ENCODE peak calls at places on chromosome 15, in four cellular contexts. M is fibroblast of lung, H is trophoblast cell, P is GM23248. A is an unnamed sample.

GRCh38 chr15:51801391-51801835 is 28.0 kb upstream of the TMOD3 start:
- DNase-seq in M (peak; percentile 16), H (peak; percentile 71), P (peak; percentile 49), A (no peak)

GRCh38 chr15:70014860-70015490 is 82.7 kb downstream of the TLE3 start:
- DNase-seq in M (no peak), H (no peak), P (no peak), A (no peak)

GRCh38 chr15:29874977-29875376 is 52.7 kb upstream of the TJP1 start:
- DNase-seq in M (no peak), H (no peak), P (no peak), A (no peak)

GRCh38 chr15:61051570-61052031 is 177.5 kb downstream of the RORA start:
- DNase-seq in M (peak; percentile 68), H (peak; percentile 10), P (peak; percentile 85), A (peak; percentile 12)

GRCh38 chr15:70238917-70239316 is 141.2 kb upstream of the TLE3 start:
- DNase-seq in M (no peak), H (peak; percentile 76), P (no peak), A (no peak)

GRCh38 chr15:31078461-31078860 is 23.1 kb downstream of the TRPM1 start:
- DNase-seq in M (no peak), H (peak; percentile 9), P (no peak), A (no peak)

GRCh38 chr15:52350423-52350822 is 54.8 kb upstream of the MYO5C start:
- DNase-seq in M (no peak), H (no peak), P (no peak), A (no peak)

GRCh38 chr15:67992834-67993233 is 61.3 kb upstream of the PIAS1 start:
- DNase-seq in M (no peak), H (no peak), P (no peak), A (peak; percentile 54)

GRCh38 chr15:22978691-22979068 is 1.5 kb downstream of the CYFIP1 start:
- DNase-seq in M (no peak), H (no peak), P (no peak), A (no peak)

GRCh38 chr15:27660676-27661075 is 438.4 kb downstream of the OCA2 start:
- DNase-seq in M (no peak), H (no peak), P (peak; percentile 1), A (no peak)

GRCh38 chr15:70284438-70285214 is 186.9 kb upstream of the TLE3 start:
- DNase-seq in M (no peak), H (peak; percentile 26), P (no peak), A (no peak)

GRCh38 chr15:90950676-90951075 is 4.0 kb upstream of the RCCD1 start:
- DNase-seq in M (no peak), H (no peak), P (no peak), A (no peak)

GRCh38 chr15:99474981-99475753 is 90.6 kb upstream of the MEF2A start:
- DNase-seq in M (peak; percentile 88), H (no peak), P (no peak), A (no peak)

GRCh38 chr15:44654858-44655257 is 8.6 kb downstream of the SPG11 start:
- DNase-seq in M (peak; percentile 18), H (no peak), P (peak; percentile 75), A (no peak)

GRCh38 chr15:90358124-90359033 is 6.3 kb downstream of the ZNF774 start:
- DNase-seq in M (peak; percentile 34), H (peak; percentile 51), P (peak; percentile 86), A (peak; percentile 31)

GRCh38 chr15:69074011-69074842 is 59.7 kb downstream of the NOX5 start:
- DNase-seq in M (peak; percentile 65), H (peak; percentile 72), P (peak; percentile 67), A (peak; percentile 62)

GRCh38 chr15:92812271-92812670 is 87.9 kb upstream of the CHD2 start:
- DNase-seq in M (no peak), H (no peak), P (no peak), A (peak; percentile 34)
- H2AFZ ChIP-seq in M (no peak overlapping the region), H (no peak overlapping the region), P (no peak overlapping the region), A (peak overlapping the region; percentile 75)

GRCh38 chr15:77417642-77418041 is 2.3 kb downstream of the PEAK1 start:
- DNase-seq in M (peak; percentile 27), H (no peak), P (peak; percentile 46), A (no peak)
- H3K79me2 ChIP-seq in M (peaks cover 81% of the 10 kb centered on the region), H (peaks cover 19% of the 10 kb centered on the region), P (peaks cover 87% of the 10 kb centered on the region), A (peaks cover 78% of the 10 kb centered on the region)

DNA sequence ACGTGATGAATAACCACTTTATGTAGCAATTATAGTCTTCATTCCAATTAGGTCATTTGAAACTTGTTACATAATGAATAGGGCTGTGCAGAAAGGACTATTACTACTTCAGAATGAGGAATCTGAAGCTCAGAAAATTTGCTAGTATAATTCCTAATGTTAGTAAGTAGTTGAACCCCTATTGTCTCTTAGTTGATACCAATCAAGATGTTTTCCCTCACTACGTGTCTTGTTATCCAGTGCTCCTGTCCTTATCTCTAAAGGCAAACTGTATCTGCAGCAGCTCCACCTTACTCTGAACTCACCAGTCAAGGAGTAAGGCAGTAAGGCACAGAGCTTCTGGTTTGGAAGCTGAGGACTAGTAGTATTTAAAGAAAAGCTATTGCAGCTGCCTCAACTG is 32.0 kb downstream of the RAB11A start:
- DNase-seq in M (no peak), H (peak; percentile 93), P (no peak), A (no peak)
- H3K4me3 ChIP-seq in M (no peak overlapping the region), H (no peak overlapping the region), P (no peak overlapping the region), A (no peak overlapping the region)

GRCh38 chr15:25848769-25849430 is 14.2 kb downstream of the ATP10A start:
- DNase-seq in M (no peak), H (peak; percentile 30), P (no peak), A (no peak)

GRCh38 chr15:25849431-25849921 is 13.7 kb downstream of the ATP10A start:
- DNase-seq in M (peak; percentile 81), H (no peak), P (peak; percentile 94), A (no peak)

GRCh38 chr15:25852027-25852426 is 11.1 kb downstream of the ATP10A start:
- DNase-seq in M (no peak), H (no peak), P (no peak), A (no peak)

GRCh38 chr15:25848325-25848724 is 14.8 kb downstream of the ATP10A start:
- DNase-seq in M (no peak), H (no peak), P (no peak), A (no peak)

DNA sequence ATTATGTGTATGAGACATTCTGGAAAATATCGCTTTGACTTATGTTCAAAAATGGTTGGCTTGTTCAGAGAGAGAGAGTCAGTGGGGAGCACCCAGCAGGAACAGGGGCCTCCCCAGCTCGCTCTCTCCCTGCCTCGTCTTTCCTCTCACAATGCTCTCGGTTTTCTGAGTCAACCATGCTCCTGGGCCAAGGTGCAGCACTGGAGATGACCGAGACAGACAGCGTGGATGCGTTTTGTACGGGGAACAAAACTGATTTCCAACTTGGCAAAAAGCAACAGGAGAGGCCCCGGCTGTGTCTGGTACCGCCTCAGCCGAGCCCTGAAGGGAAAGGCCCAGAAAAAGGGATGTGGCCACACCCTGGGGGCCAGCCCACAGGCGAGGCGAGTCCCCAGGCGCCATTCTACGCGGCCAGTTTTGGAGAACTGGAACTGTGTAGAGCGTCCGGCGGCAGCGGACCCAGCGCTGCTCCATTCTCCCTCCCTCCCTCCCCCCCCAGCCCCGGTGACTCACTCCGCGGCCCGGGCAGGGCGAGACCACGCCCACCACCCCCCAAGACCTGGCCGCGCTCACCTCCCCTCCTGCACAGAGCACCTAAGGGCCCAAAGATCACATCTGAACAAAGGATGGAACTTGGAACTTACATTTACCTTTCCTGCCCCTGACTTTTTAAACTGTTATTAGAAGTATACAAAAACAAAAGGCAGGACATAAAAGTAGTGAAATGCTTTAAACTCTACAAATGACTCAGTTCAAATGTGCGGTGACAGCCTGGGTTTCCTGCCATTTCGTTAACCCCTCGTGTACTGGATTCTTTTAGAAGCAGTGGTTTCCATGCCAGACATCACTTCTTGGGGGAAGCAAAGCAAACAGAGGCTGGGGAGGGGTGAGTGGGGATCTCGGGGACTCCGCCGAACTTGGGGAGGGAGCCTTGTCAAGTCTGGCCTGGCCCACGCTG is 12.7 kb downstream of the ATP10A start:
- DNase-seq in M (peak; percentile 69), H (peak; percentile 54), P (peak; percentile 94), A (no peak)
- H2AFZ ChIP-seq in M (peak overlapping the region; percentile 76), H (peak overlapping the region; percentile 74), P (peak overlapping the region; percentile 9), A (no peak overlapping the region)

GRCh38 chr15:48579945-48580671 is 65.4 kb downstream of the FBN1 start:
- DNase-seq in M (peak; percentile 50), H (peak; percentile 74), P (peak; percentile 61), A (no peak)

GRCh38 chr15:48582472-48583235 is 62.9 kb downstream of the FBN1 start:
- DNase-seq in M (peak; percentile 92), H (peak; percentile 97), P (peak; percentile 95), A (peak; percentile 58)

GRCh38 chr15:48581221-48581620 is 64.3 kb downstream of the FBN1 start:
- DNase-seq in M (no peak), H (peak; percentile 41), P (peak; percentile 72), A (no peak)

GRCh38 chr15:48580736-48581135 is 64.8 kb downstream of the FBN1 start:
- DNase-seq in M (no peak), H (no peak), P (no peak), A (no peak)

GRCh38 chr15:48584090-48584831 is 61.2 kb downstream of the FBN1 start:
- DNase-seq in M (no peak), H (peak; percentile 83), P (no peak), A (no peak)
- H3K79me2 ChIP-seq in M (peaks cover 18% of the 10 kb centered on the region), H (no peaks in the 10 kb centered on the region), P (peaks cover 99% of the 10 kb centered on the region), A (no peaks in the 10 kb centered on the region)

GRCh38 chr15:74892931-74893330 is 3.1 kb downstream of the MPI start:
- DNase-seq in M (no peak), H (no peak), P (no peak), A (no peak)

GRCh38 chr15:74891469-74891868 is 1.6 kb downstream of the MPI start:
- DNase-seq in M (no peak), H (no peak), P (no peak), A (no peak)

GRCh38 chr15:74893627-74894026 is 3.8 kb downstream of the MPI start:
- DNase-seq in M (no peak), H (no peak), P (no peak), A (no peak)

GRCh38 chr15:74889882-74890768 is at the start of gene MPI:
- DNase-seq in M (peak; percentile 74), H (peak; percentile 96), P (peak; percentile 95), A (peak; percentile 72)

DNA sequence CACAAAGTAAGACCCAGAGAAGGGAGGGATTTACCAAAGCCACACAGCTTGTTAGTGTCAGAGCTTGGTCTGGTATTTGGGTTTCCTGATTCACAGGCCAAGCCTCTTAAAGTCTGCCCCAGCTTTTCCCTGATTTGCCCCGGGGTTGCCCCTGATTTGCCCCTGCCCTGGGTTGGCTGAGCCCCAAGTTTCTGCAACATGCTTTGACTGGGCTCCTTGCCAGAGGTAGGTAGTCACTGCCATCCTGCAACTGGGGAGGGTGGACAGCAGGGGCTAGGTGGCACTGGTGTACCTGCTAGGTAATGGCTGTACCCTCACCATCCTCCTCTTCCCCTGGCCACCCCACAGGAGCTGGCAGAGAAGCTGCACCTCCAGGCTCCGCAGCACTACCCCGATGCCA is 2.5 kb downstream of the MPI start:
- DNase-seq in M (no peak), H (no peak), P (no peak), A (peak; percentile 57)
- H3K4me3 ChIP-seq in M (no peak overlapping the region), H (no peak overlapping the region), P (no peak overlapping the region), A (no peak overlapping the region)

DNA sequence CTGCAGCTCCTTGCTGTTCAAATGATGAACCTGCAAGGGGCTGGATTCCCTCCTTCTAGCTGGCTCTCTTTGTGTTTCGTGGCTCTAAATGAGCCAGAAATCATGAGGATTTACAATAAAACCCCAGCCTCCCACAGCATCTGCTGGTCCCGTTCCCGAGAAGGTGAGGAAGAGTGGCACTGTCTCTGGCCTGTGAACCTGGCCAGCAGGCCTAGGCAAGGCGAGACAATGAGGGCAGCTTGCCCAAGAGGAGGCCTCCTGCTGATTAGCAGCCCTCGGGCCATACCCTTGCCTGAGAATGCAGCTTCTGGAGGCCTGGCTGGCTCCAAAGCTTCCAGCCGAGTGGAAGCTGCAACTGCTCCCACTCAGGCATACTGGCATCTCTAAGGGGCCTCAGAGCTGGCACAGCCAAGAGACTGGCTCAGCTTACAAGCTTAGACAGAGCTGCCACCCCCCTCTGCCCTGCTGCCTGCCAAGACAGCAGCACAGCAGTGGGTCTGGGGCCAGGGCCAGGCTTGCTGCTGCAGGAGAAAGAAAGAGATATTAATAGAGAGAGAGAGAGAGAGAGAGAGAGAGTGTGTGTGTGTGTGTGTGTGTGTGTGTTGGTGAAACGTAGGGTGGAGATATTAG is 76.5 kb downstream of the HMG20A start:
- DNase-seq in M (peak; percentile 59), H (peak; percentile 75), P (peak; percentile 77), A (peak; percentile 46)
- H2AFZ ChIP-seq in M (peak overlapping the region; percentile 52), H (no peak overlapping the region), P (peak overlapping the region; percentile 84), A (peak overlapping the region; percentile 87)

A was measured in mammary epithelial cell.